ENCODE peak calls at places on chromosomes 5 and 9, in six cellular contexts. I, T, H, C, P and Z are unnamed samples.

GRCh38 chr9:4382722-4383317 is 83.0 kb upstream of the GLIS3 start:
- DNase-seq in T (peak), I (peak), P (no peak), C (peak), H (no peak), Z (peak)

GRCh38 chr5:72248352-72249032 is 71.5 kb downstream of the MRPS27 start:
- DNase-seq in H (peak), T (no peak), C (peak), I (peak), P (peak), Z (peak)

GRCh38 chr9:36575411-36575882 is 2.8 kb downstream of the MELK start:
- DNase-seq in H (no peak), T (no peak), P (no peak), I (peak), C (peak), Z (peak)

GRCh38 chr9:136901516-136902258 is 15.4 kb downstream of the TRAF2 start:
- DNase-seq in P (no peak), C (no peak), H (peak), I (peak), T (peak), Z (peak)

GRCh38 chr5:388266-389196 is 54.4 kb upstream of the EXOC3 start:
- DNase-seq in I (no peak), T (no peak), H (no peak), P (no peak), C (no peak), Z (no peak)

GRCh38 chr9:114058688-114059046 is 19.4 kb downstream of the AMBP start:
- DNase-seq in T (no peak), C (no peak), H (no peak), P (no peak), I (no peak), Z (no peak)

GRCh38 chr5:163821142-163821541 is 315.7 kb downstream of the MAT2B start:
- DNase-seq in T (no peak), P (no peak), H (no peak), C (no peak), I (no peak), Z (no peak)

GRCh38 chr5:147613359-147613758 is 103.5 kb upstream of the DPYSL3 start:
- DNase-seq in T (no peak), H (peak), P (no peak), C (peak), I (peak), Z (peak)

GRCh38 chr9:121538221-121538620 is 38.6 kb upstream of the GGTA1 start:
- DNase-seq in C (no peak), P (no peak), H (no peak), T (no peak), I (no peak), Z (no peak)

GRCh38 chr5:133930061-133930823 is 38.2 kb downstream of the C5orf15 start:
- DNase-seq in T (no peak), I (peak), H (no peak), P (no peak), C (peak), Z (peak)

GRCh38 chr9:98215821-98216220 is 23.4 kb upstream of the CORO2A start:
- DNase-seq in I (no peak), H (no peak), T (no peak), C (peak), P (no peak), Z (peak)

GRCh38 chr9:128136816-128137793 is 9.6 kb upstream of the PTGES2 start:
- DNase-seq in C (peak), I (no peak), H (no peak), T (no peak), P (no peak), Z (peak)

GRCh38 chr5:672329-673139 is 20.6 kb downstream of the TPPP start:
- DNase-seq in C (peak), T (peak), I (peak), H (peak), P (no peak), Z (peak)